ENCODE peak calls at places on chromosomes 12 and 14, in nine cellular contexts. C is right cardiac atrium; J is CD8-positive, alpha-beta memory T cell; F is aorta; H is prostate gland; X is left ventricle myocardium inferior; T is mesendoderm; L is tibial nerve; U is AG04450. S is an unnamed sample. For H3K27me3, the result is how much of the 10 kb centered on the place peaks cover.

GRCh38 chr12:11953523-11953922 is 117.2 kb upstream of the BCL2L14 start:
- DNase-seq in C (no peak), J (no peak), F (no peak), H (no peak), X (no peak), T (no peak), L (no peak), U (no peak), S (no peak)

GRCh38 chr12:26823391-26823790 is 9.6 kb downstream of the ITPR2 start:
- DNase-seq in C (no peak), J (no peak), F (no peak), H (no peak), X (no peak), T (no peak), L (no peak), U (no peak), S (no peak)

GRCh38 chr14:32307881-32308582 is 21.1 kb upstream of the AKAP6 start:
- DNase-seq in C (no peak), J (no peak), F (no peak), H (peak), X (no peak), T (no peak), L (no peak), U (no peak), S (no peak)

GRCh38 chr12:118377005-118377890 is 893 bp downstream of the SUDS3 start:
- DNase-seq in C (no peak), J (no peak), F (no peak), H (no peak), X (no peak), T (peak), L (no peak), U (no peak), S (no peak)

GRCh38 chr14:53462931-53463778 is 310.0 kb upstream of the DDHD1 start:
- DNase-seq in C (no peak), J (no peak), F (no peak), H (no peak), X (no peak), T (peak), L (no peak), U (no peak), S (no peak)

GRCh38 chr12:58557156-58557555 is 363.1 kb downstream of the LRIG3 start:
- DNase-seq in C (no peak), J (no peak), F (no peak), H (no peak), X (no peak), T (no peak), L (no peak), U (peak), S (no peak)

GRCh38 chr14:24130717-24131548 is 474 bp downstream of the FITM1 start:
- DNase-seq in C (peak), J (no peak), F (peak), H (no peak), X (peak), T (no peak), L (no peak), U (no peak), S (no peak)

GRCh38 chr14:35257809-35258208 is 34.4 kb upstream of the PSMA6 start:
- DNase-seq in C (no peak), J (no peak), F (no peak), H (no peak), X (no peak), T (no peak), L (no peak), U (no peak), S (no peak)

GRCh38 chr12:111451649-111452129 is 46.0 kb downstream of the SH2B3 start:
- DNase-seq in C (no peak), J (peak), F (no peak), H (no peak), X (no peak), T (peak), L (no peak), U (no peak), S (no peak)

GRCh38 chr14:97298331-97298730 is 501.1 kb downstream of the VRK1 start:
- DNase-seq in C (no peak), J (no peak), F (no peak), H (no peak), X (no peak), T (peak), L (no peak), U (no peak), S (no peak)

GRCh38 chr12:49535921-49536525 is 2.8 kb upstream of the KCNH3 start:
- DNase-seq in C (no peak), J (no peak), F (peak), H (no peak), X (no peak), T (no peak), L (no peak), U (no peak), S (no peak)

GRCh38 chr12:12116677-12117076 is 45.9 kb downstream of the BCL2L14 start:
- DNase-seq in C (no peak), J (no peak), F (no peak), H (no peak), X (no peak), T (no peak), L (no peak), U (no peak), S (no peak)

GRCh38 chr12:51819851-51820720 is 28.4 kb downstream of the FIGNL2 start:
- DNase-seq in C (peak), J (peak), F (no peak), H (peak), X (peak), T (no peak), L (no peak), U (no peak), S (no peak)

GRCh38 chr12:120252071-120252906 is 13.2 kb downstream of the PXN start:
- DNase-seq in C (no peak), J (peak), F (no peak), H (no peak), X (no peak), T (no peak), L (no peak), U (no peak), S (peak)

GRCh38 chr12:23099104-23099503 is 474.1 kb downstream of the ETNK1 start:
- DNase-seq in C (no peak), J (no peak), F (no peak), H (no peak), X (no peak), T (peak), L (no peak), U (no peak), S (no peak)

GRCh38 chr14:20454359-20454644 is 310 bp downstream of the OSGEP start:
- DNase-seq in C (no peak), J (peak), F (peak), H (peak), X (no peak), T (no peak), L (no peak), U (no peak), S (no peak)

GRCh38 chr12:113439606-113440030 is 17.4 kb downstream of the SDSL start:
- DNase-seq in C (peak), J (no peak), F (no peak), H (no peak), X (no peak), T (peak), L (no peak), U (no peak), S (no peak)

GRCh38 chr12:122204829-122205589 is 1.5 kb downstream of the B3GNT4 start:
- DNase-seq in C (no peak), J (no peak), F (no peak), H (no peak), X (no peak), T (no peak), L (no peak), U (no peak), S (no peak)

GRCh38 chr14:58557242-58557641 is 80.5 kb upstream of the DACT1 start:
- DNase-seq in C (no peak), J (no peak), F (no peak), H (no peak), X (no peak), T (peak), L (no peak), U (no peak), S (no peak)

GRCh38 chr12:113424915-113425823 is 3.0 kb downstream of the SDSL start:
- DNase-seq in C (no peak), J (peak), F (peak), H (no peak), X (peak), T (peak), L (peak), U (no peak), S (peak)

GRCh38 chr12:75657866-75658265 is 146.5 kb upstream of the KRR1 start:
- DNase-seq in C (no peak), J (no peak), F (no peak), H (no peak), X (no peak), T (no peak), L (no peak), U (no peak), S (no peak)
- H3K27ac ChIP-seq in C (no peak), J (no peak), F (no peak), H (no peak), X (no peak), T (no peak), L (no peak), U (peak), S (no peak)

DNA sequence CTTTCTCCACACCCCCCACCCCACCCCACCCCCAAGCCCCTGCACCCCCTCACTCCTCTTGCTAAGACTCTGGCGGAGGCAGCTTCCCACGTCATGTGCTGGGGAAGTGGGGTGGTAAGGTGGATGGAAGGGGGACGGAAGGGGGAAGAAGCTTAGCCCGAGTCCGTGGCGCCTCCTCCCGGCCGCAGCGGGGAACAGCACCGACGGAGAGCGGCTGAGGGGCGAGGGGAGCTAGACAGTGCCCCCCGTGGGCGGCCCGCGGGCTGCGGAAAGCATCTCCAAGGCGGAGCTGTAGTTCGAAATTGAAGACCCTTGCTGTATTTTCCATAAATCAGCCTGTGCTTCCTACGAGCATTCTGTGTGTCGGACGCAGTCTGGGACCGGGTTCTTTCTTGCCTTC is 608 bp upstream of the GRIN2B start:
- DNase-seq in C (no peak), J (no peak), F (peak), H (no peak), X (no peak), T (peak), L (no peak), U (no peak), S (no peak)
- H3K27me3 ChIP-seq in C (under half), J (under half), F (under half), H (under half), X (half or more), T (under half), L (under half), U (under half), S (half or more)

GRCh38 chr14:103847954-103848719 is 762 bp upstream of the PPP1R13B start:
- DNase-seq in C (no peak), J (no peak), F (peak), H (no peak), X (no peak), T (no peak), L (no peak), U (no peak), S (no peak)

GRCh38 chr14:103847439-103847953 is at the start of gene PPP1R13B:
- DNase-seq in C (peak), J (peak), F (peak), H (peak), X (peak), T (peak), L (peak), U (peak), S (peak)

GRCh38 chr14:103845327-103845726 is 2.0 kb downstream of the PPP1R13B start:
- DNase-seq in C (no peak), J (no peak), F (no peak), H (no peak), X (no peak), T (no peak), L (no peak), U (no peak), S (no peak)

GRCh38 chr14:103846569-103847438 is 571 bp downstream of the PPP1R13B start:
- DNase-seq in C (peak), J (peak), F (peak), H (no peak), X (peak), T (peak), L (no peak), U (no peak), S (peak)

DNA sequence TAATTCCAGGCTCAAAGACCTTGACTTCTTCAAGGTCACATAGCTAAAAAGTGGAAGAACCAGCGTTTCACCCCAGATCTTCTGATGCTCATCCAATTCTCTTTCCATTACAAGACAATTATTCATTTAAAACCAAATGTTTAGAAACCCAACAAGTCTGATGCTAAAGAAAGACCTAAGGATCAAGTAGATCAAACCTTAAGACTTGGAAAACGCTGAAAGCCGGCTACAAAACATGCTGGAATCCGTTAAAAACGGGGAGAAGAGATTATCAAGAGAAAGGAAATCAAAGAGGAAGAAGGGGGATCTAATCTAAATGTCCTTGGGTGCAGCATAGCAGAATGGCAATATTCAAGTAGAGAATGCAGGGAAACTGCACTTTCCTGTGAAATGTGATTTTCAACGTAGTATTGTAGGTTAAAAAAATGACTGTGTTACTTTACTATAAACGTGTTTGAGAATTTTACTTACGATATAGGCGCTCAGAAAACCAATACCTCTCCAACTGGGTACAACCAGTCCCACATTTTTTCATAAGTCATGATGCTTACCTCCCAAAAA is 1.3 kb downstream of the PPP1R13B start:
- DNase-seq in C (no peak), J (no peak), F (no peak), H (no peak), X (no peak), T (no peak), L (no peak), U (no peak), S (no peak)
- H3K27ac ChIP-seq in C (no peak), J (no peak), F (no peak), H (peak), X (peak), T (no peak), L (peak), U (no peak), S (no peak)

GRCh38 chr12:53788892-53789291 is 37.1 kb upstream of the CISTR start:
- DNase-seq in C (no peak), J (no peak), F (no peak), H (no peak), X (no peak), T (no peak), L (no peak), U (no peak), S (no peak)

GRCh38 chr12:53782093-53782703 is 30.4 kb upstream of the CISTR start:
- DNase-seq in C (no peak), J (no peak), F (no peak), H (no peak), X (no peak), T (no peak), L (no peak), U (no peak), S (no peak)

GRCh38 chr12:53789570-53789969 is 37.8 kb upstream of the CISTR start:
- DNase-seq in C (no peak), J (no peak), F (no peak), H (no peak), X (no peak), T (no peak), L (no peak), U (no peak), S (no peak)

GRCh38 chr12:53785161-53785560 is 33.4 kb upstream of the CISTR start:
- DNase-seq in C (no peak), J (no peak), F (no peak), H (no peak), X (no peak), T (no peak), L (no peak), U (no peak), S (no peak)

DNA sequence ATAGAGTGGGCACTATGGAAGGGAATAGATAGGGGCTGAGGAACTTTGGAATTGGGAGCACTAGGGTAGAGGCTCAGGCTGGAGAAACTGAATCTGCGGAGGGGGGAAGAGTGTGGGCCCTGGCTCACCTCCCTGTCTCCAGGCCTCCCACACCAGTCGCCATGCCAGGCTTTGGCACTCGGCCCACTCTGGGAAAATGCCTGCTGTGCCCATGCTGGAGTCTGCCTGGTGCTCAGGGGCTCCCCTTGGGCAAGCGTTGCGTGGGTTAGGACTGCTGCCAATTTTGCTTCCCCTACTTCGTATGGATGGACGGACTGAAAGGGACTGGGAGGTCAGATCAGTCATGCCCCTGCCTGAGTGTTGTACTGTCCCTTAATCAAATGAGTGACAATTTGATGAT is 34.6 kb upstream of the CISTR start:
- DNase-seq in C (no peak), J (no peak), F (no peak), H (no peak), X (no peak), T (no peak), L (no peak), U (no peak), S (no peak)
- H3K27me3 ChIP-seq in C (under half), J (under half), F (under half), H (under half), X (half or more), T (under half), L (under half), U (under half), S (half or more)

DNA sequence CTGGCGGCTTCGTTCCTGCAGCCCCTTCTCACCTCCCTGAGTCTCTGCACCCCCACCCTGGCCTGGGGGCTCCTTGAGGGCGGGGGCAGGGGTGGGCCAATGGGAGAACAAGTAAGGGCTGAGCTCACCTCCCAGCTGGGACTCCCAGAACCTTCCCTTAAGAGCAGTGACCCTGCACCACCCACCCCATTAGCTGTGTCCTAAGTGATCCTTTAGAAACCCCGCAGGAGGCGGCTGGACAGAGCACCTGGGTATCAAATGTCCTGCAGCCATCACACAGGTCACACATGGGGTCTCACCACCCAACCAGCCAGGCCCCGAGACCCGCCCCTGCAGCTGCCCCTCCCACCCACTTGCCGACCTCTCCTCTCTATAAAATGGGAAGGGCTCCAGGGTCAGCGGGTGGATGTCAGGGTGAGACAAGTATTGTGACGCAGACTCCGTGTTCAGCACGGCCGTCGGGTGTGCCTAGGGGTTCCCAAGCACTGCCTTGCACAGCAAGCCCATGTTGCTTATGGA is 151.2 kb upstream of the C14orf180 start:
- DNase-seq in C (no peak), J (no peak), F (peak), H (no peak), X (no peak), T (no peak), L (no peak), U (no peak), S (no peak)
- H3K27ac ChIP-seq in C (no peak), J (no peak), F (no peak), H (no peak), X (no peak), T (no peak), L (no peak), U (no peak), S (no peak)